ENCODE peak calls at places on chromosomes 5 and 9, in eight cellular contexts. U is EL; D is NCI-H226; N is GM13976; V is activated T-cell treated with anti-CD3 and anti-CD28 coated beads, Interleukin-2, amount 50 U/mL, for 72 hours; I is NCI-H1092 treated with DMSO at 0.1 percent for 48 hours; S is NCI-H82; G is stimulated activated CD4-positive, alpha-beta T cell treated with anti-CD3 and anti-CD28 coated beads, Interleukin-1b, Interleukin-23, amount 100 ng/mL, for 4 hours. O is an unnamed sample.

GRCh38 chr9:110015759-110016158 is 192.2 kb downstream of the C9orf152 start:
- DNase-seq in U (peak; percentile 85), S (no peak), N (no peak), V (peak; percentile 11), I (no peak), D (peak; percentile 88), G (no peak), O (no peak)

GRCh38 chr5:457195-457961 is 14.4 kb downstream of the EXOC3 start:
- DNase-seq in N (no peak), G (no peak), U (no peak), S (no peak), D (no peak), V (no peak), I (no peak), O (peak; percentile 55)

GRCh38 chr5:9332026-9332425 is 213.8 kb downstream of the SEMA5A start:
- DNase-seq in D (no peak), S (no peak), I (no peak), U (no peak), G (no peak), V (no peak), N (no peak), O (no peak)

GRCh38 chr9:132631280-132631679 is 38.5 kb downstream of the DDX31 start:
- DNase-seq in S (no peak), N (no peak), I (no peak), V (no peak), G (no peak), U (peak; percentile 82), D (no peak), O (no peak)

GRCh38 chr5:157828949-157829639 is 29.9 kb downstream of the CLINT1 start:
- DNase-seq in V (peak; percentile 7), N (peak; percentile 20), D (no peak), U (peak; percentile 19), G (no peak), S (peak; percentile 26), I (no peak), O (no peak)

GRCh38 chr9:114117614-114117995 is 18.5 kb upstream of the KIF12 start:
- DNase-seq in U (no peak), D (no peak), I (no peak), G (no peak), S (no peak), N (no peak), V (no peak), O (no peak)

GRCh38 chr5:54518146-54519082 is 855 bp downstream of the SNX18 start:
- DNase-seq in U (peak; percentile 57), N (peak; percentile 78), D (no peak), I (peak; percentile 28), G (peak; percentile 47), V (peak; percentile 71), S (peak; percentile 55), O (peak; percentile 79)

GRCh38 chr5:6682239-6682638 is 31.0 kb upstream of the TENT4A start:
- DNase-seq in N (no peak), D (no peak), I (no peak), S (peak; percentile 5), G (no peak), V (no peak), U (no peak), O (no peak)

GRCh38 chr5:139392678-139393496 is 2.0 kb downstream of the PROB1 start:
- DNase-seq in I (peak; percentile 41), V (peak; percentile 94), G (peak; percentile 55), N (peak; percentile 91), D (no peak), S (peak; percentile 75), U (peak; percentile 65), O (no peak)

GRCh38 chr5:135230326-135230925 is 168.6 kb downstream of the MACROH2A1 start:
- DNase-seq in V (no peak), D (peak; percentile 32), I (no peak), U (peak; percentile 31), G (no peak), S (no peak), N (no peak), O (peak; percentile 87)

GRCh38 chr5:158084292-158084691 is 225.3 kb upstream of the CLINT1 start:
- DNase-seq in U (peak; percentile 9), G (no peak), D (no peak), S (no peak), I (no peak), V (no peak), N (no peak), O (no peak)

GRCh38 chr9:129321511-129322021 is 143.5 kb upstream of the IER5L start:
- DNase-seq in I (no peak), D (no peak), G (no peak), U (no peak), N (no peak), V (no peak), S (no peak), O (no peak)

GRCh38 chr5:176743828-176744583 is 66.4 kb upstream of the UNC5A start:
- DNase-seq in U (no peak), S (no peak), V (no peak), D (no peak), I (peak; percentile 61), N (peak; percentile 26), G (no peak), O (peak; percentile 34)

GRCh38 chr5:1415626-1416360 is 29.4 kb downstream of the SLC6A3 start:
- DNase-seq in I (no peak), N (no peak), S (no peak), V (no peak), G (no peak), U (no peak), D (no peak), O (peak; percentile 40)

GRCh38 chr5:19795218-19795617 is 192.8 kb downstream of the CDH18 start:
- DNase-seq in D (peak; percentile 42), V (no peak), N (no peak), I (no peak), U (peak; percentile 42), G (no peak), S (peak; percentile 17), O (no peak)

GRCh38 chr5:101045689-101046088 is 142.6 kb upstream of the ST8SIA4 start:
- DNase-seq in U (no peak), G (no peak), I (no peak), D (no peak), V (no peak), S (no peak), N (peak; percentile 27), O (no peak)